ENCODE peak calls at places on chromosomes 13 and 19, in ten cellular contexts. B is mucosa of descending colon, T is psoas muscle, J is ovary, O is cardiac muscle cell, M is heart left ventricle, H is gastrocnemius medialis, W is thyroid gland, A is lower lobe of right lung, S is heart right ventricle. P is an unnamed sample. For H3K4me1, the result is how much of the 10 kb centered on the place peaks cover.

GRCh38 chr19:10719466-10719961 is 1.6 kb downstream of the DNM2 start:
- DNase-seq in B (no peak), T (no peak), J (no peak), O (no peak), M (no peak), H (no peak), W (no peak), A (no peak), S (no peak), P (no peak)

GRCh38 chr13:39965309-39965708 is 309.8 kb downstream of the COG6 start:
- DNase-seq in B (no peak), T (no peak), J (no peak), O (no peak), M (no peak), H (no peak), W (peak), A (no peak), S (no peak), P (no peak)

GRCh38 chr19:45091031-45091918 is 1.7 kb upstream of the PPP1R37 start:
- DNase-seq in B (peak), T (peak), J (peak), O (peak), M (peak), H (peak), W (peak), A (peak), S (peak), P (peak)

GRCh38 chr13:21322304-21322965 is 136.7 kb downstream of the ZDHHC20 start:
- DNase-seq in B (no peak), T (no peak), J (no peak), O (no peak), M (no peak), H (no peak), W (no peak), A (no peak), S (no peak), P (no peak)

GRCh38 chr13:106690779-106691178 is 122.8 kb upstream of the ARGLU1 start:
- DNase-seq in B (no peak), T (no peak), J (no peak), O (peak), M (no peak), H (no peak), W (no peak), A (no peak), S (peak), P (no peak)

GRCh38 chr19:33391631-33392249 is 18.2 kb downstream of the CEBPG start:
- DNase-seq in B (peak), T (no peak), J (peak), O (no peak), M (peak), H (no peak), W (no peak), A (no peak), S (no peak), P (no peak)

GRCh38 chr13:24063281-24063851 is 97.2 kb upstream of the SPATA13 start:
- DNase-seq in B (no peak), T (no peak), J (peak), O (peak), M (peak), H (no peak), W (peak), A (no peak), S (peak), P (no peak)

GRCh38 chr13:26653310-26653709 is 95.8 kb downstream of the WASF3 start:
- DNase-seq in B (no peak), T (no peak), J (no peak), O (peak), M (no peak), H (no peak), W (no peak), A (no peak), S (no peak), P (no peak)

GRCh38 chr19:7869453-7869909 is 4.7 kb downstream of the PRR36 start:
- DNase-seq in B (peak), T (peak), J (peak), O (peak), M (peak), H (peak), W (peak), A (peak), S (peak), P (no peak)

GRCh38 chr19:17021328-17021727 is 5.3 kb downstream of the CPAMD8 start:
- DNase-seq in B (no peak), T (no peak), J (no peak), O (peak), M (no peak), H (no peak), W (no peak), A (no peak), S (no peak), P (no peak)

GRCh38 chr19:17454579-17454978 is 6.1 kb upstream of the TMEM221 start:
- DNase-seq in B (no peak), T (no peak), J (no peak), O (no peak), M (no peak), H (no peak), W (no peak), A (no peak), S (no peak), P (no peak)

GRCh38 chr19:15299568-15300409 is 32.5 kb downstream of the BRD4 start:
- DNase-seq in B (no peak), T (no peak), J (no peak), O (peak), M (no peak), H (no peak), W (peak), A (no peak), S (no peak), P (no peak)

GRCh38 chr13:41554180-41554579 is 96.8 kb downstream of the RGCC start:
- DNase-seq in B (no peak), T (no peak), J (no peak), O (no peak), M (no peak), H (no peak), W (no peak), A (no peak), S (no peak), P (no peak)

GRCh38 chr13:59038824-59039223 is 1124.9 kb downstream of the DIAPH3 start:
- DNase-seq in B (no peak), T (no peak), J (no peak), O (peak), M (no peak), H (no peak), W (no peak), A (no peak), S (no peak), P (no peak)

GRCh38 chr19:29170554-29170953 is 42.4 kb downstream of the UQCRFS1 start:
- DNase-seq in B (no peak), T (no peak), J (no peak), O (no peak), M (no peak), H (no peak), W (no peak), A (no peak), S (no peak), P (no peak)

DNA sequence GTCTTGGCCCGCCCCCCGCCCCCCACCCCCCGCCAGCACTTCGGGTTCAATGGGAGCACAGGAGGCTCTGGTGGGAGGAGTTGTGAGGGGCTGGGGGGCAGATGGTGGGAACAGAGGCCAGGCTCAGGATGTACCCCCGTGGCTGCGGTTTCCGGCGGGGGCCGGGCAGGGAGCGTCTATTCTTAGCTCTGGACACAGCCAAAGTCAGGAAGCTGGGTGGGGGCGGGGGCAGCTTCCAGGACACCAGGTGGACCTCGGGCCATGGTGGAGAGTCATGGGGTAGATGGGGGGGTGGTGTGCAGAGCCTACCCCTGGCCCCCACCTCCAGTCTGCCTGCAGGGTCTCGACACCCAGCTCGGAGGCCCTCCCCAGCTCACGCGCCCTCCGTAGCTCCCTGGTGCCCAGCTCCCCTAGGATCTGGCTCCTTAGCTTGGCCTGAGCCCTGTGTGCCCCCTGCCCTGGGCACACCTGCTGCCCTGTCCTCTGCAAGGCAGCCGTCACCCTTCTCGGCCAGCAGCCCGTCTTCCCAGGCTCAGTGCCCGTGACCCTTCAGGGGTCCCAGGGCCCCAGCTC is 2.2 kb upstream of the TBXA2R start:
- DNase-seq in B (no peak), T (peak), J (peak), O (peak), M (peak), H (no peak), W (no peak), A (peak), S (peak), P (no peak)
- H3K4me1 ChIP-seq in B (under half), T (under half), J (under half), O (under half), M (under half), H (under half), W (under half), A (under half), S (under half), P (half or more)

GRCh38 chr19:35777411-35777841 is 2.1 kb downstream of the ARHGAP33 start:
- DNase-seq in B (peak), T (no peak), J (no peak), O (no peak), M (no peak), H (no peak), W (no peak), A (no peak), S (no peak), P (no peak)
- H3K4me1 ChIP-seq in B (under half), T (under half), J (under half), O (under half), M (under half), H (under half), W (under half), A (under half), S (under half), P (under half)

GRCh38 chr19:6061420-6062130 is 48.7 kb downstream of the RFX2 start:
- DNase-seq in B (peak), T (no peak), J (peak), O (no peak), M (no peak), H (peak), W (no peak), A (no peak), S (no peak), P (peak)

GRCh38 chr19:6058411-6059201 is 51.7 kb downstream of the RFX2 start:
- DNase-seq in B (no peak), T (no peak), J (no peak), O (no peak), M (no peak), H (no peak), W (no peak), A (no peak), S (no peak), P (peak)

GRCh38 chr19:6059396-6059947 is 50.8 kb downstream of the RFX2 start:
- DNase-seq in B (no peak), T (no peak), J (no peak), O (no peak), M (no peak), H (no peak), W (no peak), A (no peak), S (no peak), P (peak)

GRCh38 chr19:6060600-6061391 is 49.5 kb downstream of the RFX2 start:
- DNase-seq in B (no peak), T (peak), J (peak), O (no peak), M (no peak), H (no peak), W (no peak), A (no peak), S (no peak), P (peak)

GRCh38 chr19:6059996-6060599 is 50.2 kb downstream of the RFX2 start:
- DNase-seq in B (no peak), T (no peak), J (no peak), O (no peak), M (no peak), H (no peak), W (no peak), A (no peak), S (no peak), P (peak)
- H3K4me1 ChIP-seq in B (half or more), T (under half), J (under half), O (under half), M (under half), H (under half), W (half or more), A (half or more), S (under half), P (half or more)

DNA sequence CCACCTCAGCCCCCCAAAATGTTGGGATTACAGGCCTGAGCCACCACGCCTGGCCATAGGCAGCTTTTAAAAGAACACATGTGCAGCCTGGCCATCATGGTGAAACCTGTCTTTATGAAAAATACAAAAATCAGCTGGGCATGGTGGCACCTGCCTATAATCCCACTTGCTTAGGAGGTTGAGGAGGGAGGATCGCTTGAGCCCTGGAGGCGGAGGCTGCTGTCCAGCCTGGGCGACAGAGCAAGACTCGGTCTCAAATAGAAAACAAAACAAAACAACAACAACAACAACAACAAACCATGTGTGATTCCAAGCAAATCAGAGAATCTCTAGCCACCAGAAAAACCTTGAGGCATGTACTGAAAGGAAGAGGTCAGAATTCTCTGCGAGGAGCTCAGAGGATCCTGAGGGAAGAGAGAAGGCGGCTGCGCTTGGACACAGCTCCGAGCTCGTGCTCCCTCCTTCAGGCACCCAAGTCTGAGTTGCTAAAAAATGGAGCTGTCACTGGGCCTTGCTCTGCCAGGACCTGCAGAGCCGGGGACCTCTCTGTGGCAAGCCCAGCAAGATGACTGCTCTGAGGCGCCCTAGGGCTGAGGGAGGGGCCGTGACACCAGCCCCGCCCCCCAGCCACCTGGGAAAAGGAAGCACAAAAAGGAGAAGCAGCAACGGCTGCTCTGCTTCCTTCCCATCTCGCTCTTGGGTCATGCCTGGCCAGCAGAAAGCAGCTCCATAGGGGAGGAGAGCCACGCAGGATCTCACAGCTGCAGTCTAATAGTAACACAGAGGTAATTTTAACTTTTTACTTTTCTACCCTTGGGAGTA is at the start of gene ARL11:
- DNase-seq in B (peak), T (peak), J (no peak), O (no peak), M (peak), H (peak), W (peak), A (peak), S (peak), P (no peak)
- H3K4me1 ChIP-seq in B (under half), T (under half), J (under half), O (under half), M (under half), H (under half), W (under half), A (under half), S (under half), P (under half)

GRCh38 chr13:46122304-46122703 is 17.5 kb upstream of the CPB2 start:
- DNase-seq in B (no peak), T (no peak), J (no peak), O (no peak), M (no peak), H (no peak), W (no peak), A (no peak), S (no peak), P (no peak)
- H3K4me1 ChIP-seq in B (under half), T (under half), J (under half), O (under half), M (under half), H (under half), W (under half), A (under half), S (under half), P (under half)

GRCh38 chr13:91291078-91291477 is 56.4 kb upstream of the MIR17HG start:
- DNase-seq in B (no peak), T (no peak), J (no peak), O (no peak), M (no peak), H (no peak), W (no peak), A (no peak), S (no peak), P (no peak)
- H3K4me1 ChIP-seq in B (under half), T (under half), J (under half), O (under half), M (under half), H (under half), W (under half), A (under half), S (under half), P (under half)

GRCh38 chr19:40278361-40279045 is 6.6 kb downstream of the AKT2 start:
- DNase-seq in B (no peak), T (no peak), J (peak), O (no peak), M (no peak), H (no peak), W (peak), A (peak), S (no peak), P (no peak)
- H3K4me1 ChIP-seq in B (under half), T (half or more), J (half or more), O (under half), M (half or more), H (half or more), W (half or more), A (half or more), S (half or more), P (under half)

GRCh38 chr13:99941086-99941485 is 30.5 kb downstream of the ZIC5 start:
- DNase-seq in B (peak), T (no peak), J (no peak), O (no peak), M (no peak), H (no peak), W (no peak), A (no peak), S (no peak), P (no peak)
- H3K4me1 ChIP-seq in B (under half), T (under half), J (under half), O (under half), M (under half), H (under half), W (under half), A (under half), S (under half), P (under half)